ENCODE peak calls at places on chromosome 9, in nine cellular contexts. V, S, A, H, D, N, U, B and R are unnamed samples.
A peak's percentile ranks its signal among the peaks of the same experiment; 100 is the strongest.

GRCh38 chr9:88746744-88747398 is 211.9 kb downstream of the NXNL2 start:
- DNase-seq in S (peak; percentile 30), U (no peak), V (no peak), A (no peak), N (no peak), D (no peak), B (no peak), H (no peak), R (no peak)

GRCh38 chr9:134870311-134870694 is 10.3 kb upstream of the FCN2 start:
- DNase-seq in A (no peak), V (no peak), D (no peak), H (no peak), N (no peak), B (no peak), S (no peak), U (no peak), R (no peak)

GRCh38 chr9:120538339-120538738 is 41.6 kb downstream of the CDK5RAP2 start:
- DNase-seq in S (no peak), U (no peak), N (no peak), B (no peak), A (no peak), H (no peak), V (no peak), D (peak; percentile 13), R (peak; percentile 15)

GRCh38 chr9:86122309-86122708 is 23.0 kb upstream of the GOLM1 start:
- DNase-seq in V (no peak), A (no peak), H (no peak), B (no peak), N (no peak), U (no peak), D (no peak), S (no peak), R (no peak)

GRCh38 chr9:126326228-126327015 is at the start of gene MVB12B:
- DNase-seq in N (no peak), B (no peak), D (peak; percentile 8), V (no peak), U (no peak), A (peak; percentile 51), S (peak; percentile 68), H (peak; percentile 27), R (peak; percentile 77)

GRCh38 chr9:111622626-111623025 is 8.5 kb upstream of the DNAJC25 start:
- DNase-seq in B (no peak), N (peak; percentile 52), A (no peak), V (peak; percentile 69), U (no peak), D (peak; percentile 83), S (peak; percentile 87), H (peak; percentile 88), R (peak; percentile 84)

GRCh38 chr9:82052081-82052480 is 63.5 kb downstream of the SPATA31D1 start:
- DNase-seq in U (no peak), B (no peak), H (no peak), S (no peak), V (no peak), A (no peak), N (no peak), D (no peak), R (no peak)

GRCh38 chr9:86893811-86894490 is 53.4 kb downstream of the GAS1 start:
- DNase-seq in V (no peak), S (peak; percentile 40), H (no peak), N (no peak), D (no peak), B (no peak), U (no peak), A (no peak), R (no peak)

GRCh38 chr9:83234541-83234940 is 171.6 kb upstream of the RASEF start:
- DNase-seq in V (peak; percentile 14), A (no peak), B (no peak), S (no peak), N (no peak), U (no peak), H (no peak), D (no peak), R (no peak)

GRCh38 chr9:7150153-7150890 is 392.5 kb downstream of the KDM4C start:
- DNase-seq in N (no peak), U (no peak), H (no peak), D (no peak), B (no peak), S (no peak), V (no peak), A (no peak), R (no peak)

GRCh38 chr9:135989722-135990467 is 28.7 kb upstream of the UBAC1 start:
- DNase-seq in N (no peak), S (no peak), A (no peak), D (no peak), V (no peak), B (no peak), U (no peak), H (no peak), R (no peak)

GRCh38 chr9:109254317-109254716 is 66.5 kb downstream of the EPB41L4B start:
- DNase-seq in H (peak; percentile 50), N (peak; percentile 71), D (peak; percentile 86), V (peak; percentile 77), A (no peak), U (no peak), S (peak; percentile 82), B (no peak), R (peak; percentile 86)

GRCh38 chr9:125421591-125422181 is 160.1 kb downstream of the GAPVD1 start:
- DNase-seq in N (no peak), V (no peak), B (no peak), D (no peak), H (no peak), A (no peak), S (no peak), U (no peak), R (no peak)

GRCh38 chr9:107422189-107422802 is 67.3 kb downstream of the KLF4 start:
- DNase-seq in V (peak; percentile 45), A (peak; percentile 74), D (peak; percentile 51), S (peak; percentile 85), N (peak; percentile 15), U (no peak), H (peak; percentile 75), B (peak; percentile 78), R (peak; percentile 85)

GRCh38 chr9:134326754-134327526 is 685 bp downstream of the RXRA start:
- DNase-seq in N (no peak), B (no peak), D (peak; percentile 31), S (peak; percentile 78), H (peak; percentile 8), U (no peak), A (no peak), V (peak; percentile 48), R (peak; percentile 67)

GRCh38 chr9:133321411-133321935 is 14.5 kb downstream of the SURF6 start:
- DNase-seq in H (no peak), A (no peak), N (no peak), U (no peak), B (no peak), V (no peak), S (no peak), D (no peak), R (no peak)

GRCh38 chr9:133323991-133324703 is 11.8 kb downstream of the SURF6 start:
- DNase-seq in H (no peak), B (no peak), S (no peak), V (no peak), U (no peak), A (no peak), D (no peak), N (no peak), R (no peak)

GRCh38 chr9:133323211-133323610 is 12.8 kb downstream of the SURF6 start:
- DNase-seq in V (no peak), S (no peak), N (no peak), H (no peak), B (no peak), U (no peak), A (no peak), D (no peak), R (no peak)

GRCh38 chr9:133320421-133320881 is 15.5 kb downstream of the SURF6 start:
- DNase-seq in B (no peak), U (no peak), A (no peak), H (no peak), V (no peak), N (no peak), S (no peak), D (no peak), R (no peak)

DNA sequence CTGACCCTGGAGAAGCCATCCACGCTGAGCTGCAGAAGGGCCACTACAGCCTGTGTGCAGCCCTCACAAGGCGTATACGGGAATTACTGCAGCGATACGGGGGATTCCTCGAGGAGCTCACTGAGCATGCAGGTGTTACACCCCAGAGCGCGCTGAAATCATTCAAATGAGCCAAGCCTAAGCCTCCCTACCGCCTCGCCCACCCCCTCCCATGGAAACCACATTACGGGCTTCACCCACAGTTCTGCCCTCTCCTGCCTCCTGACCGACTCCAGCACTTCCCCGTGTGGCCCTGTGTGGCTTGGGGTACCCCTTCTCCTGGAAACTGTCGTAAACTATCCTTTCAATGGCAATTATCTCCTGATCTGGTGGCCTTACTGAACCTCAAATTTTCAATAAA is 13.3 kb downstream of the SURF6 start:
- DNase-seq in B (no peak), V (no peak), A (no peak), D (no peak), S (no peak), H (no peak), U (no peak), N (no peak), R (no peak)
- H3K9ac ChIP-seq in B (no peak overlapping the region), V (no peak overlapping the region), A (peak overlapping the region; percentile 63), D (no peak overlapping the region), S (no peak overlapping the region), H (no peak overlapping the region), U (no peak overlapping the region), N (no peak overlapping the region), R (no peak overlapping the region)

DNA sequence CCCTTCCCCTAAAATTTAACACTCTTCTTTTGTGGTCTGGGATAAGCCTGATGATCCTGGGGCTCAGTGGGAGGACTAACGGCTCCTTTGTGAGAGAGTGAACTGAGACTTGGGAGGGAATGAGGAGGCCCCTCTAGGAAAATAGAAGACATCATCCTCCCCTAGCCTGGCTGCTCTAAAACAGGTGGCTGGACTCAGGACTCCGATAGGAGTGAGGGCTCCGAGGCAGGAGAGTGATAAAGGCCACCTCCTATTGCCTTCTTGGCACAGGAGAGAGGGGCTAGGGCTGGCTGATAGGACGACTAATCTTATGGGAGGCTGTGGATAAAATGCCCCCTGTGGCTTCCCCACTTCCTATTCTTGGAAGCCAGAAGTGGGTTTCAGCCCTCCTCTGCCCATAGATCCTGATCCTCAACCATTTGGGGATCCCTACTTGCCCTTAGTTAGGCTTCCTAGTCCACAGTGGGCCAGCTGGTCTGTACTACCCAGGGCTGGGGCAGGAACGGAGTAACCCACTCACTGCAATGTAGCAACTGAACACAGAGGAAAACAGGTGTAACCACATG is 1.4 kb downstream of the AQP3 start:
- DNase-seq in B (no peak), U (no peak), S (no peak), A (no peak), D (no peak), N (no peak), H (no peak), V (no peak), R (no peak)
- H3K4me3 ChIP-seq in B (no peak overlapping the region), U (no peak overlapping the region), S (no peak overlapping the region), A (no peak overlapping the region), D (no peak overlapping the region), N (no peak overlapping the region), H (no peak overlapping the region), V (peak overlapping the region; percentile 54), R (peak overlapping the region; percentile 86)

GRCh38 chr9:26191711-26192110 is 513.5 kb upstream of the TUSC1 start:
- DNase-seq in U (no peak), A (no peak), H (no peak), D (no peak), B (no peak), V (no peak), S (no peak), N (no peak), R (no peak)
- H3K9me3 ChIP-seq in U (no peaks in the 10 kb centered on the region), A (peaks cover 8% of the 10 kb centered on the region), H (no peaks in the 10 kb centered on the region), D (peaks cover 5% of the 10 kb centered on the region), B (peaks cover 11% of the 10 kb centered on the region), V (no peaks in the 10 kb centered on the region), S (no peaks in the 10 kb centered on the region), N (no peaks in the 10 kb centered on the region), R (peaks cover 29% of the 10 kb centered on the region)

GRCh38 chr9:94703488-94704140 is 22.9 kb upstream of the AOPEP start:
- DNase-seq in D (no peak), H (no peak), A (no peak), V (no peak), U (no peak), N (no peak), S (no peak), B (no peak), R (no peak)
- H3K9ac ChIP-seq in D (no peak overlapping the region), H (no peak overlapping the region), A (no peak overlapping the region), V (no peak overlapping the region), U (no peak overlapping the region), N (no peak overlapping the region), S (no peak overlapping the region), B (no peak overlapping the region), R (no peak overlapping the region)